ENCODE peak calls at places on chromosomes 11 and 22, in ten cellular contexts. One of them, this sample, is unnamed.
A peak's percentile ranks its signal among the peaks of the same experiment; 100 is the strongest.

GRCh38 chr22:30866811-30867271 is 101.7 kb downstream of the MORC2 start:
- DNase-seq in B cell: peak; percentile 23
- DNase-seq in mesendoderm: peak; percentile 27
- DNase-seq in T-cell: no peak
- DNase-seq in foreskin fibroblast: no peak
- DNase-seq in A172: no peak
- DNase-seq in dermis blood vessel endothelial cell: peak; percentile 91
- DNase-seq in chondrocyte: no peak
- DNase-seq in HEK293T: no peak
- DNase-seq in mucosa of gallbladder: no peak
- DNase-seq in this sample: no peak

GRCh38 chr22:37431811-37432707 is 4.8 kb upstream of the ELFN2 start:
- DNase-seq in foreskin fibroblast: peak; percentile 96
- DNase-seq in mucosa of gallbladder: no peak
- DNase-seq in mesendoderm: no peak
- DNase-seq in chondrocyte: no peak
- DNase-seq in HEK293T: no peak
- DNase-seq in dermis blood vessel endothelial cell: peak; percentile 87
- DNase-seq in B cell: no peak
- DNase-seq in A172: peak; percentile 96
- DNase-seq in T-cell: no peak
- DNase-seq in this sample: peak; percentile 99

GRCh38 chr22:27170491-27170890 is 513.1 kb downstream of the MIAT start:
- DNase-seq in chondrocyte: no peak
- DNase-seq in mesendoderm: no peak
- DNase-seq in foreskin fibroblast: peak; percentile 75
- DNase-seq in B cell: no peak
- DNase-seq in mucosa of gallbladder: peak; percentile 46
- DNase-seq in A172: peak; percentile 75
- DNase-seq in T-cell: no peak
- DNase-seq in HEK293T: no peak
- DNase-seq in dermis blood vessel endothelial cell: peak; percentile 75
- DNase-seq in this sample: peak; percentile 94

GRCh38 chr11:35142481-35143207 is 3.7 kb downstream of the CD44 start:
- DNase-seq in mucosa of gallbladder: no peak
- DNase-seq in dermis blood vessel endothelial cell: peak; percentile 33
- DNase-seq in HEK293T: no peak
- DNase-seq in B cell: no peak
- DNase-seq in T-cell: no peak
- DNase-seq in chondrocyte: no peak
- DNase-seq in mesendoderm: no peak
- DNase-seq in A172: peak; percentile 79
- DNase-seq in foreskin fibroblast: peak; percentile 84
- DNase-seq in this sample: peak; percentile 82

GRCh38 chr11:11948242-11948947 is 60.0 kb downstream of the DKK3 start:
- DNase-seq in B cell: no peak
- DNase-seq in A172: no peak
- DNase-seq in dermis blood vessel endothelial cell: no peak
- DNase-seq in chondrocyte: no peak
- DNase-seq in mesendoderm: no peak
- DNase-seq in HEK293T: no peak
- DNase-seq in mucosa of gallbladder: no peak
- DNase-seq in foreskin fibroblast: no peak
- DNase-seq in T-cell: no peak
- DNase-seq in this sample: no peak

GRCh38 chr11:123063396-123064267 is 1.7 kb upstream of the HSPA8 start:
- DNase-seq in chondrocyte: no peak
- DNase-seq in foreskin fibroblast: peak; percentile 75
- DNase-seq in mucosa of gallbladder: peak; percentile 29
- DNase-seq in HEK293T: no peak
- DNase-seq in T-cell: peak; percentile 33
- DNase-seq in dermis blood vessel endothelial cell: peak; percentile 73
- DNase-seq in mesendoderm: peak; percentile 51
- DNase-seq in B cell: no peak
- DNase-seq in A172: peak; percentile 29
- DNase-seq in this sample: peak; percentile 16

GRCh38 chr11:65776196-65776595 is 4.6 kb downstream of the AP5B1 start:
- DNase-seq in HEK293T: no peak
- DNase-seq in B cell: no peak
- DNase-seq in mesendoderm: no peak
- DNase-seq in foreskin fibroblast: peak; percentile 60
- DNase-seq in mucosa of gallbladder: no peak
- DNase-seq in dermis blood vessel endothelial cell: no peak
- DNase-seq in A172: no peak
- DNase-seq in T-cell: no peak
- DNase-seq in chondrocyte: no peak
- DNase-seq in this sample: no peak

GRCh38 chr11:17479284-17480214 is 2.9 kb upstream of the ABCC8 start:
- DNase-seq in B cell: no peak
- DNase-seq in mucosa of gallbladder: peak; percentile 46
- DNase-seq in chondrocyte: no peak
- DNase-seq in dermis blood vessel endothelial cell: peak; percentile 40
- DNase-seq in mesendoderm: peak; percentile 77
- DNase-seq in A172: peak; percentile 28
- DNase-seq in T-cell: no peak
- DNase-seq in HEK293T: peak; percentile 70
- DNase-seq in foreskin fibroblast: peak; percentile 55
- DNase-seq in this sample: no peak

GRCh38 chr22:40661661-40662060 is 17.6 kb upstream of the MCHR1 start:
- DNase-seq in mesendoderm: no peak
- DNase-seq in foreskin fibroblast: no peak
- DNase-seq in HEK293T: no peak
- DNase-seq in A172: no peak
- DNase-seq in B cell: no peak
- DNase-seq in chondrocyte: no peak
- DNase-seq in mucosa of gallbladder: no peak
- DNase-seq in T-cell: no peak
- DNase-seq in dermis blood vessel endothelial cell: no peak
- DNase-seq in this sample: no peak

GRCh38 chr11:16758382-16759024 is 20.1 kb downstream of the C11orf58 start:
- DNase-seq in foreskin fibroblast: no peak
- DNase-seq in dermis blood vessel endothelial cell: no peak
- DNase-seq in mesendoderm: no peak
- DNase-seq in mucosa of gallbladder: no peak
- DNase-seq in B cell: no peak
- DNase-seq in A172: no peak
- DNase-seq in HEK293T: no peak
- DNase-seq in chondrocyte: no peak
- DNase-seq in T-cell: no peak
- DNase-seq in this sample: no peak

This sample was measured in RCC 7860.